ENCODE peak calls at places on chromosomes 11 and 22, in four cellular contexts. D, Q, M and I are unnamed samples. For H3K36me3, the result is how much of the 10 kb centered on the place peaks cover.

GRCh38 chr11:66190776-66191175 is 77.7 kb upstream of the RAB1B start:
- DNase-seq in Q (no peak), D (peak), M (no peak), I (no peak)

GRCh38 chr11:115959098-115959497 is 454.9 kb upstream of the CADM1 start:
- DNase-seq in Q (no peak), M (peak), D (no peak), I (no peak)

GRCh38 chr11:61171907-61172306 is 10.7 kb upstream of the VPS37C start:
- DNase-seq in D (no peak), Q (no peak), M (no peak), I (no peak)

GRCh38 chr11:43825217-43825816 is 55.3 kb upstream of the ALKBH3 start:
- DNase-seq in Q (peak), M (peak), D (peak), I (no peak)

GRCh38 chr11:106249857-106250256 is 172.4 kb downstream of the AASDHPPT start:
- DNase-seq in M (no peak), D (no peak), Q (peak), I (no peak)

GRCh38 chr22:45448431-45448830 is 34.9 kb downstream of the RIBC2 start:
- DNase-seq in D (no peak), M (no peak), Q (no peak), I (no peak)

GRCh38 chr11:57251491-57252104 is 14.5 kb upstream of the APLNR start:
- DNase-seq in Q (no peak), D (peak), M (no peak), I (no peak)

GRCh38 chr22:29288837-29289236 is 17.6 kb upstream of the GAS2L1 start:
- DNase-seq in M (no peak), Q (no peak), D (no peak), I (no peak)

GRCh38 chr11:96000064-96000463 is 76.2 kb upstream of the MTMR2 start:
- DNase-seq in M (no peak), D (no peak), Q (no peak), I (no peak)

GRCh38 chr11:33172345-33172744 is 11.1 kb upstream of the CSTF3 start:
- DNase-seq in M (no peak), Q (no peak), D (no peak), I (no peak)

GRCh38 chr22:29023172-29023796 is 38.3 kb downstream of the C22orf31 start:
- DNase-seq in D (no peak), M (no peak), Q (no peak), I (no peak)

GRCh38 chr22:24976442-24977218 is 24.1 kb downstream of the KIAA1671 start:
- DNase-seq in Q (no peak), M (no peak), D (no peak), I (no peak)

GRCh38 chr11:134410766-134411165 is 1.3 kb downstream of the B3GAT1 start:
- DNase-seq in D (no peak), Q (no peak), M (no peak), I (no peak)

GRCh38 chr11:114180301-114181055 is 115.7 kb upstream of the NNMT start:
- DNase-seq in D (no peak), M (peak), Q (peak), I (no peak)

GRCh38 chr11:69280994-69281393 is 13.0 kb upstream of the MYEOV start:
- DNase-seq in Q (no peak), D (no peak), M (no peak), I (no peak)

GRCh38 chr11:130918081-130918480 is 1.8 kb upstream of the SNX19 start:
- DNase-seq in M (no peak), Q (no peak), D (no peak), I (no peak)

GRCh38 chr11:123235117-123235686 is 40.2 kb upstream of the CLMP start:
- DNase-seq in Q (peak), D (peak), M (peak), I (no peak)

GRCh38 chr11:116044520-116044919 is 540.3 kb upstream of the CADM1 start:
- DNase-seq in M (no peak), Q (peak), D (no peak), I (no peak)

GRCh38 chr11:95282337-95282751 is 51.3 kb upstream of the SESN3 start:
- DNase-seq in D (no peak), M (peak), Q (peak), I (no peak)

GRCh38 chr11:69371731-69372588 is 78.0 kb downstream of the MYEOV start:
- DNase-seq in Q (no peak), D (no peak), M (no peak), I (no peak)

GRCh38 chr11:70194792-70195791 is 8.0 kb upstream of the FADD start:
- DNase-seq in Q (no peak), M (no peak), D (no peak), I (no peak)

GRCh38 chr11:44397586-44398178 is 87.7 kb upstream of the ALX4 start:
- DNase-seq in M (no peak), D (peak), Q (no peak), I (no peak)

GRCh38 chr11:40228671-40229070 is 1230.8 kb downstream of the LRRC4C start:
- DNase-seq in D (no peak), M (no peak), Q (no peak), I (no peak)

GRCh38 chr11:2681408-2682145 is 18.2 kb downstream of the KCNQ1OT1 start:
- DNase-seq in Q (no peak), M (no peak), D (peak), I (no peak)

GRCh38 chr22:49863936-49864335 is 10.3 kb downstream of the ZBED4 start:
- DNase-seq in M (no peak), D (no peak), Q (no peak), I (no peak)

GRCh38 chr11:75280227-75280671 is 39.7 kb downstream of the TPBGL start:
- DNase-seq in Q (peak), M (peak), D (peak), I (peak)

GRCh38 chr11:20964985-20965384 is 295.6 kb downstream of the NELL1 start:
- DNase-seq in D (no peak), Q (no peak), M (no peak), I (no peak)

GRCh38 chr22:46114518-46115387 is 35.6 kb upstream of the PPARA start:
- DNase-seq in Q (no peak), D (no peak), M (no peak), I (no peak)

GRCh38 chr11:66112640-66113098 is 42.6 kb downstream of the PACS1 start:
- DNase-seq in D (no peak), M (no peak), Q (no peak), I (no peak)

GRCh38 chr11:21225860-21226259 is 556.5 kb downstream of the NELL1 start:
- DNase-seq in D (no peak), M (no peak), Q (no peak), I (no peak)

GRCh38 chr11:71434576-71435130 is 13.5 kb downstream of the DHCR7 start:
- DNase-seq in Q (no peak), M (no peak), D (no peak), I (no peak)

GRCh38 chr11:71435278-71435951 is 12.8 kb downstream of the DHCR7 start:
- DNase-seq in M (no peak), Q (no peak), D (no peak), I (no peak)

GRCh38 chr11:71431271-71431670 is 16.9 kb downstream of the DHCR7 start:
- DNase-seq in D (no peak), M (no peak), Q (no peak), I (no peak)

GRCh38 chr11:71432761-71433647 is 15.2 kb downstream of the DHCR7 start:
- DNase-seq in M (no peak), D (no peak), Q (no peak), I (no peak)

DNA sequence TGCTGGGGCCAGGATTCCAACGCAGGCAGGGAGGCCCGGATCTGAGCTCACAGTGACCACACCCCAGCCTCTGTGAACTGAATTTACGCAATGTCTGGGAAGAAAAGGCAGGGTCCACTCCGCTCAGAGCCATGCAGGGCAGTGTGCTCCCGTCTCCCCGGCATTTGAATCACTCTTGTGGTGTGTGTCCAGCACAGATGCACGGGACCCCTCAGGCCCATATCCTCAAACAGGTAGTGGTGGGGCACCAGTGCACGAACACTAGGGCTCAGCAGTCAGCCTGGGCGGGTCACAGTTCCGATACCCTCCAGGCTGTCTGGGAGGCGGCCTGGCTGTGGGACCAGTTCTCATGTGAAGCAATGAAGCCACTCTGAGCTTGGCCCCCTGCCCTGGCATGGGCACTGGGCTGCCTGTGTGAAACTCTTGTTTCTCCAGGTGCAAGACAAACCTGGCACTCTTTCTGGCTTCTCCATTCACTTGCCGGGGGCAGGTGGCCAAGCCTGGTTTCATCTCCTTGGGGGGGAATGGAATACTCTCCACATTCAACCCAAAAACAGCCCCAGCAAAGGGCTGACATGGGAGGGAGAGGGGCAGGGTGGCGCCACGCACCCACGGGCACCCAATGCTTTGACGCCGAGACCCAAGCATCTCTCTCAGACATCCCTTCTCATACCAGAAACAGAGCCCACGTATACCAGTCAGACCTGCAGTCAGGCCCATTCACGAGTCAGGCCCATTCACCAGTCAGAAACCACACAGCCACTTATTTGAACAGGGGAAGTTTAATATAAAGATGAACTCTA is 14.3 kb downstream of the DHCR7 start:
- DNase-seq in Q (no peak), M (peak), D (peak), I (no peak)
- TF ChIP-seq JUNB in Q (no peak), M (no peak), D (no peak), I (no peak)

GRCh38 chr22:20798218-20798617 is 24.3 kb downstream of the SERPIND1 start:
- DNase-seq in Q (no peak), D (no peak), M (no peak), I (no peak)
- H3K36me3 ChIP-seq in Q (under half), D (half or more), M (half or more), I (under half)

DNA sequence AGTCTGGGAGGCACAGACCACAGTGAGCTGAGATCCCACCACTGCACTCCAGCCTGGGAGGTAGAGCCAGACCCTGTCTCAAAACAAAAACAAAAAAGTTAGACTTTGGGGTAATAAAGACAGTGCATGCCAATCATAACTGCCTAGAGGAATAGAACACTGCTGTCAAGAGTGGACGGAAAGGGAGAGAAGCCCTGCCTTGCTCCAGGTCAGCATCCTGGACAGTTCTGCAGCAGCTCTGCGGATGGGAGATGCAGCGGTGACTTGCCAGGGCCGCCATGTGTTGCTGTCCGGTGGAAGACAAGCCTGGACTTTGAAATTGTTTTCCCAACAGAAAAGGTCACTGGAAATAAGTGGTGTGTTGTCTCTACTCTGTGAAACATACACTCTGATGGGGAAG is 618.2 kb downstream of the TBC1D22A start:
- DNase-seq in D (no peak), M (no peak), Q (no peak), I (no peak)
- TF ChIP-seq JUNB in D (no peak), M (no peak), Q (no peak), I (no peak)

DNA sequence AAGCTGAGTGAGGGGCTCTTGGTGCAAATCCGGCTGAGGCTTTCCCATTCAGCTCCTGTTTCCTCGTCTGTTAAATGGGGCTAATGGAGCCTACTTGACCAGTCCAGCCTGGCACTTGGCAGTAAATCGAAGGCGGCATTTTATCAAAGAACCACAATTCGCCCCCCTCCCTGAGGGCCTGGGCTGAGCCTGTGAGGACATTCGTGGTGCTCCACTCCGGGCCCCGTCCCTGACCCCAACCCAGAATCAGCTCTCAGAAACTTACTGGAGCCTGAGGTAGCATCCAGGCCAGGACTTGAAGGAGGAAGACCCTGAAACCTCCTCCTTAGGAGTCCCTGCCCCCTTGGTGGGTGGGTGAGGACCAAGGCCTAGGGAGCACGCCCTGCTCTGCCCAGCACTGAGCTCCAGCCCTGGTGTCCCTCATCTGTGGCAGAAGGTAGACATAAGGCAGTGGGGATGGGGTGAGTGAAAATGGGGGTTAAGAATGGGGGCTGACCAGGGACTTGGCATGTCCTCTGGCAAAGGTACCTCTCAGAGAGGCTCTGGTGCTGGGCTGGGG is 2.1 kb upstream of the CASTOR1 start:
- DNase-seq in M (no peak), D (no peak), Q (no peak), I (no peak)
- H3K36me3 ChIP-seq in M (under half), D (under half), Q (under half), I (under half)